ENCODE peak calls at places on chromosomes 1 and 21, in ten cellular contexts. One of them, this sample, is unnamed. For H3K4me1, the result is how much of the 10 kb centered on the place peaks cover.

GRCh38 chr1:218425647-218426342 is 80.7 kb downstream of the TGFB2 start:
- DNase-seq in tibial artery: no peak
- DNase-seq in gastrocnemius medialis: peak
- DNase-seq in PC-9: no peak
- DNase-seq in heart left ventricle: no peak
- DNase-seq in prostate gland: no peak
- DNase-seq in upper lobe of right lung: no peak
- DNase-seq in heart right ventricle: no peak
- DNase-seq in GM12878: no peak
- DNase-seq in A549: peak
- DNase-seq in this sample: no peak

GRCh38 chr1:53541761-53542550 is 82.8 kb downstream of the DMRTB1 start:
- DNase-seq in tibial artery: no peak
- DNase-seq in gastrocnemius medialis: peak
- DNase-seq in PC-9: peak
- DNase-seq in heart left ventricle: no peak
- DNase-seq in prostate gland: no peak
- DNase-seq in upper lobe of right lung: peak
- DNase-seq in heart right ventricle: peak
- DNase-seq in GM12878: no peak
- DNase-seq in A549: peak
- DNase-seq in this sample: no peak

GRCh38 chr1:19484338-19484792 is 974 bp downstream of the CAPZB start:
- DNase-seq in tibial artery: peak
- DNase-seq in gastrocnemius medialis: no peak
- DNase-seq in PC-9: no peak
- DNase-seq in heart left ventricle: no peak
- DNase-seq in prostate gland: no peak
- DNase-seq in upper lobe of right lung: peak
- DNase-seq in heart right ventricle: peak
- DNase-seq in GM12878: no peak
- DNase-seq in A549: no peak
- DNase-seq in this sample: no peak

GRCh38 chr21:17494051-17494450 is 18.8 kb upstream of the CXADR start:
- DNase-seq in tibial artery: no peak
- DNase-seq in gastrocnemius medialis: no peak
- DNase-seq in PC-9: no peak
- DNase-seq in heart left ventricle: no peak
- DNase-seq in prostate gland: no peak
- DNase-seq in upper lobe of right lung: no peak
- DNase-seq in heart right ventricle: no peak
- DNase-seq in GM12878: no peak
- DNase-seq in A549: no peak
- DNase-seq in this sample: no peak

GRCh38 chr1:92310185-92310597 is 11.3 kb downstream of the RPAP2 start:
- DNase-seq in tibial artery: no peak
- DNase-seq in gastrocnemius medialis: no peak
- DNase-seq in PC-9: no peak
- DNase-seq in heart left ventricle: no peak
- DNase-seq in prostate gland: no peak
- DNase-seq in upper lobe of right lung: no peak
- DNase-seq in heart right ventricle: no peak
- DNase-seq in GM12878: no peak
- DNase-seq in A549: peak
- DNase-seq in this sample: no peak

GRCh38 chr1:152533327-152533938 is 19.2 kb downstream of the CRCT1 start:
- DNase-seq in tibial artery: no peak
- DNase-seq in gastrocnemius medialis: no peak
- DNase-seq in PC-9: peak
- DNase-seq in heart left ventricle: no peak
- DNase-seq in prostate gland: no peak
- DNase-seq in upper lobe of right lung: no peak
- DNase-seq in heart right ventricle: no peak
- DNase-seq in GM12878: no peak
- DNase-seq in A549: peak
- DNase-seq in this sample: peak

GRCh38 chr1:33971018-33971710 is 107.3 kb downstream of the HMGB4 start:
- DNase-seq in tibial artery: peak
- DNase-seq in gastrocnemius medialis: no peak
- DNase-seq in PC-9: no peak
- DNase-seq in heart left ventricle: peak
- DNase-seq in prostate gland: no peak
- DNase-seq in upper lobe of right lung: no peak
- DNase-seq in heart right ventricle: no peak
- DNase-seq in GM12878: no peak
- DNase-seq in A549: no peak
- DNase-seq in this sample: no peak

GRCh38 chr1:225754940-225755635 is 22.5 kb upstream of the SRP9 start:
- DNase-seq in tibial artery: no peak
- DNase-seq in gastrocnemius medialis: no peak
- DNase-seq in PC-9: peak
- DNase-seq in heart left ventricle: peak
- DNase-seq in prostate gland: no peak
- DNase-seq in upper lobe of right lung: no peak
- DNase-seq in heart right ventricle: peak
- DNase-seq in GM12878: no peak
- DNase-seq in A549: no peak
- DNase-seq in this sample: peak

GRCh38 chr1:62343911-62344310 is 24.7 kb upstream of the KANK4 start:
- DNase-seq in tibial artery: no peak
- DNase-seq in gastrocnemius medialis: no peak
- DNase-seq in PC-9: no peak
- DNase-seq in heart left ventricle: no peak
- DNase-seq in prostate gland: peak
- DNase-seq in upper lobe of right lung: no peak
- DNase-seq in heart right ventricle: no peak
- DNase-seq in GM12878: no peak
- DNase-seq in A549: no peak
- DNase-seq in this sample: no peak

GRCh38 chr1:41840592-41841246 is 78.0 kb downstream of the HIVEP3 start:
- DNase-seq in tibial artery: no peak
- DNase-seq in gastrocnemius medialis: no peak
- DNase-seq in PC-9: no peak
- DNase-seq in heart left ventricle: no peak
- DNase-seq in prostate gland: peak
- DNase-seq in upper lobe of right lung: no peak
- DNase-seq in heart right ventricle: peak
- DNase-seq in GM12878: no peak
- DNase-seq in A549: no peak
- DNase-seq in this sample: no peak

GRCh38 chr1:16145988-16146887 is 9.6 kb downstream of the EPHA2 start:
- DNase-seq in tibial artery: peak
- DNase-seq in gastrocnemius medialis: no peak
- DNase-seq in PC-9: peak
- DNase-seq in heart left ventricle: peak
- DNase-seq in prostate gland: peak
- DNase-seq in upper lobe of right lung: peak
- DNase-seq in heart right ventricle: peak
- DNase-seq in GM12878: no peak
- DNase-seq in A549: peak
- DNase-seq in this sample: peak

GRCh38 chr1:228830954-228831481 is 95.7 kb downstream of the RHOU start:
- DNase-seq in tibial artery: no peak
- DNase-seq in gastrocnemius medialis: no peak
- DNase-seq in PC-9: no peak
- DNase-seq in heart left ventricle: no peak
- DNase-seq in prostate gland: no peak
- DNase-seq in upper lobe of right lung: no peak
- DNase-seq in heart right ventricle: no peak
- DNase-seq in GM12878: peak
- DNase-seq in A549: peak
- DNase-seq in this sample: no peak

GRCh38 chr1:183281039-183281438 is 95.0 kb downstream of the LAMC2 start:
- DNase-seq in tibial artery: peak
- DNase-seq in gastrocnemius medialis: peak
- DNase-seq in PC-9: peak
- DNase-seq in heart left ventricle: no peak
- DNase-seq in prostate gland: no peak
- DNase-seq in upper lobe of right lung: no peak
- DNase-seq in heart right ventricle: no peak
- DNase-seq in GM12878: no peak
- DNase-seq in A549: no peak
- DNase-seq in this sample: no peak

GRCh38 chr1:37255111-37255795 is 219.1 kb upstream of the ZC3H12A start:
- DNase-seq in tibial artery: no peak
- DNase-seq in gastrocnemius medialis: no peak
- DNase-seq in PC-9: peak
- DNase-seq in heart left ventricle: peak
- DNase-seq in prostate gland: no peak
- DNase-seq in upper lobe of right lung: no peak
- DNase-seq in heart right ventricle: peak
- DNase-seq in GM12878: no peak
- DNase-seq in A549: peak
- DNase-seq in this sample: no peak
- TF ChIP-seq CTCF in tibial artery: no peak
- TF ChIP-seq CTCF in gastrocnemius medialis: no peak
- TF ChIP-seq CTCF in PC-9: no peak
- TF ChIP-seq CTCF in heart left ventricle: no peak
- TF ChIP-seq CTCF in prostate gland: no peak
- TF ChIP-seq CTCF in upper lobe of right lung: no peak
- TF ChIP-seq CTCF in heart right ventricle: no peak
- TF ChIP-seq CTCF in GM12878: no peak
- TF ChIP-seq CTCF in A549: no peak
- TF ChIP-seq CTCF in this sample: no peak

GRCh38 chr1:240613353-240614142 is 1.6 kb upstream of the GREM2 start:
- DNase-seq in tibial artery: no peak
- DNase-seq in gastrocnemius medialis: no peak
- DNase-seq in PC-9: no peak
- DNase-seq in heart left ventricle: no peak
- DNase-seq in prostate gland: no peak
- DNase-seq in upper lobe of right lung: no peak
- DNase-seq in heart right ventricle: no peak
- DNase-seq in GM12878: no peak
- DNase-seq in A549: no peak
- DNase-seq in this sample: no peak
- H3K27ac ChIP-seq in tibial artery: no peak
- H3K27ac ChIP-seq in gastrocnemius medialis: no peak
- H3K27ac ChIP-seq in PC-9: no peak
- H3K27ac ChIP-seq in heart left ventricle: no peak
- H3K27ac ChIP-seq in prostate gland: no peak
- H3K27ac ChIP-seq in upper lobe of right lung: no peak
- H3K27ac ChIP-seq in heart right ventricle: no peak
- H3K27ac ChIP-seq in GM12878: no peak
- H3K27ac ChIP-seq in A549: no peak
- H3K27ac ChIP-seq in this sample: no peak

GRCh38 chr1:196409586-196409985 is 198.7 kb downstream of the KCNT2 start:
- DNase-seq in tibial artery: no peak
- DNase-seq in gastrocnemius medialis: no peak
- DNase-seq in PC-9: no peak
- DNase-seq in heart left ventricle: no peak
- DNase-seq in prostate gland: no peak
- DNase-seq in upper lobe of right lung: no peak
- DNase-seq in heart right ventricle: no peak
- DNase-seq in GM12878: no peak
- DNase-seq in A549: no peak
- DNase-seq in this sample: no peak
- H3K4me1 ChIP-seq in tibial artery: under half
- H3K4me1 ChIP-seq in gastrocnemius medialis: under half
- H3K4me1 ChIP-seq in PC-9: under half
- H3K4me1 ChIP-seq in heart left ventricle: under half
- H3K4me1 ChIP-seq in prostate gland: under half
- H3K4me1 ChIP-seq in upper lobe of right lung: under half
- H3K4me1 ChIP-seq in heart right ventricle: under half
- H3K4me1 ChIP-seq in GM12878: under half
- H3K4me1 ChIP-seq in A549: under half
- H3K4me1 ChIP-seq in this sample: under half

GRCh38 chr1:194056169-194056568 is 869.8 kb upstream of the B3GALT2 start:
- DNase-seq in tibial artery: no peak
- DNase-seq in gastrocnemius medialis: no peak
- DNase-seq in PC-9: no peak
- DNase-seq in heart left ventricle: no peak
- DNase-seq in prostate gland: no peak
- DNase-seq in upper lobe of right lung: no peak
- DNase-seq in heart right ventricle: no peak
- DNase-seq in GM12878: no peak
- DNase-seq in A549: no peak
- DNase-seq in this sample: no peak
- TF ChIP-seq CTCF in tibial artery: no peak
- TF ChIP-seq CTCF in gastrocnemius medialis: no peak
- TF ChIP-seq CTCF in PC-9: no peak
- TF ChIP-seq CTCF in heart left ventricle: no peak
- TF ChIP-seq CTCF in prostate gland: no peak
- TF ChIP-seq CTCF in upper lobe of right lung: no peak
- TF ChIP-seq CTCF in heart right ventricle: no peak
- TF ChIP-seq CTCF in GM12878: no peak
- TF ChIP-seq CTCF in A549: no peak
- TF ChIP-seq CTCF in this sample: no peak

DNA sequence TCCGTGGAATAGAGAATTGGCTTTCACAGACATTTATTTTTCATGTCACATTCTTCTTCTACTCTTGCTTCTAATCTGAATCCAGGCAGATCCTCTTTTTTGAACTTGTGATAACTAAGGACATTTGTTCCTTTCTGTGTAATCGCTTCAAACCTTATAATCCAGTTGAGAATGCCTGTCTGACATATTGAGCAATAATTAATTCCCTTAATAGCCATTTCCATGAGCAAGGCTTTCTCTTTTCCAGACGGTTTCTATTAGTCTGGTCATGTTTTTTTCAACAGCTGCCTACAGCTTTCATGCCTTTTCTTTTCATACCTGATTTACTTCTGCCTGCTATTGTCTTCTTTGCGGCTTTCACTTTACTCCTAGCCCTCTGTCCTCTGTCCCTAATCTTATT is 163.4 kb downstream of the CYYR1 start:
- DNase-seq in tibial artery: no peak
- DNase-seq in gastrocnemius medialis: no peak
- DNase-seq in PC-9: no peak
- DNase-seq in heart left ventricle: no peak
- DNase-seq in prostate gland: no peak
- DNase-seq in upper lobe of right lung: no peak
- DNase-seq in heart right ventricle: no peak
- DNase-seq in GM12878: no peak
- DNase-seq in A549: no peak
- DNase-seq in this sample: no peak
- H3K27ac ChIP-seq in tibial artery: no peak
- H3K27ac ChIP-seq in gastrocnemius medialis: no peak
- H3K27ac ChIP-seq in PC-9: no peak
- H3K27ac ChIP-seq in heart left ventricle: no peak
- H3K27ac ChIP-seq in prostate gland: no peak
- H3K27ac ChIP-seq in upper lobe of right lung: no peak
- H3K27ac ChIP-seq in heart right ventricle: no peak
- H3K27ac ChIP-seq in GM12878: no peak
- H3K27ac ChIP-seq in A549: no peak
- H3K27ac ChIP-seq in this sample: no peak

GRCh38 chr1:203799157-203799556 is 3.7 kb downstream of the ZBED6 start:
- DNase-seq in tibial artery: no peak
- DNase-seq in gastrocnemius medialis: no peak
- DNase-seq in PC-9: no peak
- DNase-seq in heart left ventricle: no peak
- DNase-seq in prostate gland: no peak
- DNase-seq in upper lobe of right lung: no peak
- DNase-seq in heart right ventricle: no peak
- DNase-seq in GM12878: no peak
- DNase-seq in A549: no peak
- DNase-seq in this sample: no peak
- H3K4me1 ChIP-seq in tibial artery: under half
- H3K4me1 ChIP-seq in gastrocnemius medialis: half or more
- H3K4me1 ChIP-seq in PC-9: under half
- H3K4me1 ChIP-seq in heart left ventricle: under half
- H3K4me1 ChIP-seq in prostate gland: under half
- H3K4me1 ChIP-seq in upper lobe of right lung: under half
- H3K4me1 ChIP-seq in heart right ventricle: half or more
- H3K4me1 ChIP-seq in GM12878: under half
- H3K4me1 ChIP-seq in A549: under half
- H3K4me1 ChIP-seq in this sample: under half

GRCh38 chr1:11946647-11947046 is 12.1 kb downstream of the PLOD1 start:
- DNase-seq in tibial artery: no peak
- DNase-seq in gastrocnemius medialis: no peak
- DNase-seq in PC-9: no peak
- DNase-seq in heart left ventricle: no peak
- DNase-seq in prostate gland: no peak
- DNase-seq in upper lobe of right lung: no peak
- DNase-seq in heart right ventricle: no peak
- DNase-seq in GM12878: no peak
- DNase-seq in A549: no peak
- DNase-seq in this sample: no peak
- TF ChIP-seq CTCF in tibial artery: no peak
- TF ChIP-seq CTCF in gastrocnemius medialis: no peak
- TF ChIP-seq CTCF in PC-9: no peak
- TF ChIP-seq CTCF in heart left ventricle: no peak
- TF ChIP-seq CTCF in prostate gland: no peak
- TF ChIP-seq CTCF in upper lobe of right lung: no peak
- TF ChIP-seq CTCF in heart right ventricle: no peak
- TF ChIP-seq CTCF in GM12878: no peak
- TF ChIP-seq CTCF in A549: no peak
- TF ChIP-seq CTCF in this sample: no peak